ENCODE peak calls at places on chromosomes 16 and 17, in ten cellular contexts. O is BJ, C is IMR-90, Y is cardiac muscle cell, P is fibroblast of the aortic adventitia, E is left ventricle myocardium inferior, J is HL-60, A is lower lobe of right lung, K is transverse colon, T is coronary artery. L is an unnamed sample.

GRCh38 chr17:63171428-63172205 is 205.6 kb downstream of the TANC2 start:
- DNase-seq in O (no peak), P (peak; percentile 76), C (peak; percentile 73), T (no peak), Y (no peak), K (no peak), E (no peak), A (no peak), J (no peak), L (no peak)

GRCh38 chr17:38674749-38675615 is at the start of gene EPOP:
- DNase-seq in E (peak; percentile 89), J (peak; percentile 81), K (peak; percentile 86), Y (peak; percentile 91), A (peak; percentile 91), O (no peak), C (peak; percentile 76), T (peak; percentile 86), P (peak; percentile 72), L (peak; percentile 92)

GRCh38 chr17:2462481-2462880 is 49.2 kb downstream of the METTL16 start:
- DNase-seq in E (no peak), Y (no peak), K (no peak), O (no peak), P (no peak), J (no peak), A (no peak), T (no peak), C (no peak), L (no peak)

GRCh38 chr16:58114827-58115825 is 14.1 kb downstream of the CFAP20 start:
- DNase-seq in O (no peak), T (no peak), Y (no peak), K (no peak), C (peak; percentile 89), J (no peak), A (no peak), E (no peak), P (no peak), L (no peak)

GRCh38 chr16:12207939-12208338 is 231.4 kb downstream of the SNX29 start:
- DNase-seq in E (no peak), C (no peak), P (no peak), A (no peak), Y (no peak), O (no peak), J (no peak), T (no peak), K (no peak), L (no peak)

GRCh38 chr17:8185580-8186445 is 4.2 kb downstream of the BORCS6 start:
- DNase-seq in Y (peak; percentile 81), O (no peak), K (peak; percentile 94), A (peak; percentile 88), P (peak; percentile 70), E (peak; percentile 84), J (no peak), T (peak; percentile 96), C (peak; percentile 57), L (peak; percentile 90)

GRCh38 chr17:58325976-58326468 is 2.6 kb downstream of the TSPOAP1 start:
- DNase-seq in P (no peak), C (no peak), Y (no peak), E (no peak), J (no peak), A (no peak), T (no peak), K (no peak), O (no peak), L (no peak)

GRCh38 chr16:89007371-89008249 is 30.6 kb upstream of the CBFA2T3 start:
- DNase-seq in C (no peak), J (no peak), P (no peak), Y (peak; percentile 33), K (no peak), T (no peak), O (no peak), A (peak; percentile 42), E (no peak), L (no peak)

GRCh38 chr16:82655315-82655714 is 28.5 kb downstream of the CDH13 start:
- DNase-seq in Y (no peak), T (no peak), J (no peak), K (peak; percentile 45), E (no peak), A (no peak), O (peak; percentile 50), C (peak; percentile 94), P (peak; percentile 83), L (peak; percentile 84)

GRCh38 chr16:2499890-2500633 is 13.7 kb upstream of the ATP6V0C start:
- DNase-seq in T (no peak), O (no peak), E (no peak), Y (no peak), A (no peak), K (no peak), C (no peak), P (no peak), J (no peak), L (no peak)

GRCh38 chr17:63405741-63406261 is 40.3 kb downstream of the CYB561 start:
- DNase-seq in O (peak; percentile 44), E (no peak), T (no peak), Y (peak; percentile 64), P (peak; percentile 86), C (peak; percentile 92), A (no peak), K (no peak), J (peak; percentile 17), L (peak; percentile 71)

DNA sequence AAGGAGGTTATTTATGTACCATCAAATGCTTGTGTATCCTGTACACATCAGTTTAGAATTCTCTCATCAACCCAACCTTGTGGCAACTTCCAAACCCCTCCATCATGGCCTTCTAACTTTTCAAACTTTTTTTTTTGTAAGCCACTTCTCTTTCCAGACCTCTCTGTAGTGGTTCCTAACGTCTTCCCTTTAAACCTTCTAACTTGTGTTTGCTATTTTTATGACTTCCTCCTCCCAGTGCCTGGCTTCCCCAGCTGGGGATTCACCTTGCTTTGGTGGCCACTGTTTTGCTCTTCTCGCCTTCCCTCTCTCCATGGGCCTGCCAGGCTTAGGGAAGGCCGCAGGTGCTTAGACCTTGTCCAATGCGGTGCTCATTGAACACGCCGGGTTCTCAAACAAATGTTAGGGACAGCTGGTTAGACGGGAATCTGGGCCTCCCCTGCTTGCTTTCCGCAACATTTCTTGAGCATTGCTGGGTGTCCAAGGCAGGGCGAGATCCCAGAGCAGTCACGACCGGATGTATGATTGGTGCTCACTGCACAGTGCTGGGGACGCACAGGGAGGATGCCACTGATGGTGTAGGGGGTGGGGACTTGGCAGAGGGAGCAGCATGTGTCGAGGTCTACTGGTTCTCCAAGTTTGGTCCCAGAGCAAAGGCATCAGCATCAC is 1.1 kb upstream of the XYLT2 start:
- DNase-seq in Y (no peak), T (no peak), K (no peak), J (no peak), P (no peak), C (no peak), A (no peak), E (no peak), O (no peak), L (no peak)
- H3K4me3 ChIP-seq in Y (no peak overlapping the region), T (no peak overlapping the region), K (no peak overlapping the region), J (no peak overlapping the region), P (no peak overlapping the region), C (no peak overlapping the region), A (no peak overlapping the region), E (peak overlapping the region; percentile 96), O (no peak overlapping the region), L (no peak overlapping the region)

DNA sequence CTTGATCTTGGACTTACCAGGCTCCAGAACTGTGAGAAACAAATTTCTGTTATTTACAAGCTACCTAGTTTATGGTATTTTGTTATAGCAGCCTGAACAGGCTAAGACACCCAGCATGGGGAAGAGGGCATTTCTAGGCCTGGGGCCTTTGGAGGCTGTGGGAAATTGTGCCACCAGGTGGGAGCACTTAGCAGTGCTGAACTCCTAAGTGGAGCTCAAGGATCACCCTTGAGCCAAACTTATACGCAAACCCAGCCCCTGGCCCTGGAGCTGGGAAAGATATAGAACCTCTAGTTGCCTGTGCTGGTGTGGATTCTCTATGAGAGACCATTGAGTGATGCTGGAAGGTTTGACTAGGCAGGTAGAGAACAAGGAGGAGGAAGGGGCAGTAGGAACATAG is 36.1 kb downstream of the MIS12 start:
- DNase-seq in E (no peak), P (no peak), J (no peak), Y (no peak), C (no peak), T (no peak), K (no peak), A (no peak), O (no peak), L (no peak)
- TF ChIP-seq CTCF in E (no peak), P (no peak), J (no peak), Y (no peak), C (no peak), T (no peak), K (no peak), A (no peak), O (no peak), L (no peak)

GRCh38 chr17:46818319-46818928 is at the start of gene WNT3:
- DNase-seq in T (no peak), K (peak; percentile 16), J (peak; percentile 7), A (peak; percentile 51), C (no peak), P (no peak), O (no peak), E (no peak), Y (peak; percentile 36), L (peak; percentile 22)

GRCh38 chr17:46818929-46819859 is 702 bp upstream of the WNT3 start:
- DNase-seq in K (no peak), T (no peak), P (no peak), A (peak; percentile 49), J (no peak), Y (no peak), C (no peak), O (no peak), E (no peak), L (no peak)

GRCh38 chr17:46821482-46822387 is 3.2 kb upstream of the WNT3 start:
- DNase-seq in A (no peak), P (no peak), Y (no peak), J (no peak), E (no peak), O (no peak), T (no peak), K (no peak), C (no peak), L (no peak)

GRCh38 chr17:46820592-46821450 is 2.3 kb upstream of the WNT3 start:
- DNase-seq in O (no peak), C (no peak), E (no peak), A (no peak), P (no peak), Y (no peak), K (no peak), T (no peak), J (no peak), L (no peak)

DNA sequence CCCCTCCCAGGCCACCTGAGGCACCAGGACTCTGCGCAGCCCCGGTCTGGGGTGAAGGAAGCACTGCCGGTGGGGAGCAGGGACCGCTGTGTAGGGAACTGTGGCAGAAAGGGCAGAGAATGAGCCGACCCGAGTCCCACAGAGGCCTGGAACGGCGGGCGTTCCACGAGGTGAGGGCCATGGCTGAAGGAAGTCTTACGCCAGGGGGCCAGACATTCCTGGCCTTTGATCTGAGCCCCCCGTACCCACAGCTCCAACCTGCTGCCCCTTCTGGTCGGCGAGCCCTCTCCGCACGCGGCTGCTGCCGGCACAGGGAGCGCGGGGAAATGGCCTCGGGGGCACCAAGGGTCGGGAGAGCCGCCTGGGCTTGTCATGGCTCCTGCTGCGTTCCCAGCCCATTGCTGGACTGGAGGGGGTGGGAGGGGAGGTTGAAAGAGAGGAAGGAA is 1.4 kb upstream of the WNT3 start:
- DNase-seq in T (no peak), A (no peak), E (no peak), O (no peak), K (no peak), J (no peak), Y (no peak), C (no peak), P (no peak), L (no peak)
- H3K4me3 ChIP-seq in T (peak overlapping the region; percentile 70), A (no peak overlapping the region), E (peak overlapping the region; percentile 60), O (no peak overlapping the region), K (peak overlapping the region; percentile 44), J (no peak overlapping the region), Y (peak overlapping the region; percentile 35), C (no peak overlapping the region), P (no peak overlapping the region), L (no peak overlapping the region)

GRCh38 chr16:28524544-28525179 is 14.1 kb downstream of the NUPR1 start:
- DNase-seq in E (no peak), K (no peak), O (no peak), T (no peak), J (no peak), Y (no peak), A (no peak), P (no peak), C (no peak), L (peak; percentile 50)
- TF ChIP-seq CTCF in E (no peak), K (no peak), O (no peak), T (no peak), J (no peak), Y (no peak), A (no peak), P (no peak), C (no peak), L (no peak)